ENCODE peak calls at places on chromosomes 6 and 20, in five cellular contexts. G is endothelial cell of umbilical vein, E is K562, O is uterus, W is fibroblast of lung. M is an unnamed sample.

GRCh38 chr20:1664911-1665310 is 7.3 kb upstream of the SIRPG start:
- DNase-seq in G (no peak), E (no peak), O (no peak), W (no peak), M (no peak)

GRCh38 chr20:38680492-38681118 is 43.7 kb upstream of the SLC32A1 start:
- DNase-seq in G (peak), E (peak), O (no peak), W (peak), M (no peak)

GRCh38 chr6:157194110-157194509 is 129.2 kb downstream of the TMEM242 start:
- DNase-seq in G (no peak), E (no peak), O (no peak), W (no peak), M (no peak)

GRCh38 chr6:31152776-31153175 is 4.8 kb downstream of the CCHCR1 start:
- DNase-seq in G (no peak), E (no peak), O (no peak), W (no peak), M (no peak)

GRCh38 chr20:57434390-57434700 is 43.1 kb downstream of the RBM38 start:
- DNase-seq in G (no peak), E (no peak), O (no peak), W (no peak), M (peak)

GRCh38 chr20:20603339-20603990 is 109.0 kb downstream of the RALGAPA2 start:
- DNase-seq in G (no peak), E (no peak), O (no peak), W (no peak), M (no peak)

GRCh38 chr6:30143780-30144179 is 7.8 kb downstream of the TRIM40 start:
- DNase-seq in G (no peak), E (no peak), O (no peak), W (no peak), M (no peak)

GRCh38 chr6:34161857-34162515 is 16.1 kb upstream of the GRM4 start:
- DNase-seq in G (no peak), E (no peak), O (no peak), W (no peak), M (no peak)

GRCh38 chr6:163956571-163957407 is 542.3 kb downstream of the QKI start:
- DNase-seq in G (peak), E (peak), O (peak), W (peak), M (peak)
- TF ChIP-seq CTCF in G (peak), E (peak), O (peak), W (peak), M (peak)

GRCh38 chr20:44581515-44581914 is 864 bp upstream of the PKIG start:
- DNase-seq in G (peak), E (no peak), O (no peak), W (no peak), M (no peak)
- H3K4me3 ChIP-seq in G (no peak), E (no peak), O (no peak), W (no peak), M (peak)

GRCh38 chr20:23257848-23258746 is 92.5 kb upstream of the NXT1 start:
- DNase-seq in G (peak), E (no peak), O (no peak), W (peak), M (no peak)
- H3K27ac ChIP-seq in G (peak), E (no peak), O (peak), W (peak), M (peak)

GRCh38 chr6:219641-220198 is 72.6 kb upstream of the DUSP22 start:
- DNase-seq in G (no peak), E (peak), O (no peak), W (peak), M (peak)

GRCh38 chr6:217048-217659 is 75.1 kb upstream of the DUSP22 start:
- DNase-seq in G (no peak), E (peak), O (no peak), W (no peak), M (no peak)

GRCh38 chr6:219019-219570 is 73.2 kb upstream of the DUSP22 start:
- DNase-seq in G (no peak), E (no peak), O (no peak), W (no peak), M (no peak)

GRCh38 chr6:220312-220711 is 72.0 kb upstream of the DUSP22 start:
- DNase-seq in G (no peak), E (no peak), O (no peak), W (no peak), M (no peak)

GRCh38 chr6:218153-219018 is 73.9 kb upstream of the DUSP22 start:
- DNase-seq in G (no peak), E (no peak), O (no peak), W (no peak), M (no peak)
- TF ChIP-seq CTCF in G (no peak), E (no peak), O (no peak), W (no peak), M (no peak)

DNA sequence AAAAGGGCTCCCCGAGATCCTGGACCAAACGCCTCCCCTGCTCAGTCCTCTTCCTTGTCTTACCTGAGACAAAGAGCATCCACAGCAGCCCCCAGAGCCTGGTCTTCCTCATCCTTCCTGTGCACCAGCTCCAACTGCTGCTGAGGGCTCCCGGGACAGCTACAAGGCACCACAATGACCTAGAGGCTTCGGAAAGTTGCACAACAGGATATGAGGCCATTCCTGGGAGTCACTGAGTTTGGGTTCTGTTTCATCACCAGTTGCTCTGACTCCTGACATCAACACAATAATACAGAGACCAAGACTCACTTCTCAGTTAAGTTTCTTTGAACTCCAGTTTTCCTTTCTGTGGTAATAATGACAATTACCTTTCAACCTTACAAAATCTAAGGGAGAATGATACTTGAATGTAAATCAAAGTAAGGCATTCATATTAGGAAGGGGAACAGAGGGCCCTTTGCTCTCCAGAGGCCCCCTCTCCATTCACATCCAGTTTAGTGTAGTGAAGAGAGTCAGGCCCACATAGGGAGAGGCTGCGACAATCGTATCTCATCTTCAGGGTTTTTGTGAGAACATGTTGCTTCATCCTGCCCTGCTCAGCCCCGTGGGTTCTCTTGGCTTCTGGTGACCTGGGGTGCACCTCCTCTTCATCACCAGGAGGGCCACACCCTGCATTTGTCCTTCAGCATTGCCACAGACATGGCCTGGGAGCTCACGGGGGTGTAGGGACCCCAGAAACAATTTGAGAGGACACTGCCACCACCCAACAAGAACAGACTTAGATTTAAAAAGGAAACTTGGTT is at the start of gene TREM1:
- DNase-seq in G (no peak), E (no peak), O (no peak), W (no peak), M (peak)
- H3K4me3 ChIP-seq in G (no peak), E (no peak), O (no peak), W (no peak), M (no peak)

GRCh38 chr20:41247523-41248370 is 69.8 kb downstream of the ZHX3 start:
- DNase-seq in G (peak), E (no peak), O (no peak), W (peak), M (no peak)
- H3K27ac ChIP-seq in G (peak), E (no peak), O (peak), W (peak), M (peak)

GRCh38 chr20:63413323-63413722 is 52.2 kb upstream of the CHRNA4 start:
- DNase-seq in G (no peak), E (no peak), O (no peak), W (no peak), M (no peak)

GRCh38 chr20:63412889-63413288 is 51.7 kb upstream of the CHRNA4 start:
- DNase-seq in G (no peak), E (no peak), O (no peak), W (no peak), M (no peak)

GRCh38 chr20:63409834-63410435 is 48.8 kb upstream of the CHRNA4 start:
- DNase-seq in G (no peak), E (no peak), O (no peak), W (no peak), M (no peak)

GRCh38 chr20:63411898-63412631 is 50.9 kb upstream of the CHRNA4 start:
- DNase-seq in G (no peak), E (no peak), O (no peak), W (no peak), M (no peak)

GRCh38 chr20:63411151-63411897 is 50.2 kb upstream of the CHRNA4 start:
- DNase-seq in G (no peak), E (no peak), O (no peak), W (no peak), M (no peak)
- TF ChIP-seq CTCF in G (no peak), E (no peak), O (no peak), W (no peak), M (no peak)